ENCODE peak calls at places on chromosomes 6 and 20, in four cellular contexts. P, G, O and Y are unnamed samples.

GRCh38 chr6:85923013-85923430 is 280.3 kb upstream of the SYNCRIP start:
- DNase-seq in P (peak), G (peak), O (peak), Y (peak)

GRCh38 chr6:113876654-113877053 is 19.5 kb downstream of the MARCKS start:
- DNase-seq in P (no peak), G (peak), O (no peak), Y (no peak)

GRCh38 chr6:160102956-160103824 is 18.4 kb upstream of the SLC22A1 start:
- DNase-seq in P (no peak), G (peak), O (peak), Y (peak)

GRCh38 chr6:106747139-106747538 is 117.8 kb downstream of the QRSL1 start:
- DNase-seq in P (no peak), G (no peak), O (no peak), Y (no peak)

GRCh38 chr20:562232-562897 is 18.8 kb upstream of the CSNK2A1 start:
- DNase-seq in P (no peak), G (no peak), O (no peak), Y (no peak)

GRCh38 chr20:25600632-25601031 is 15.3 kb upstream of the NINL start:
- DNase-seq in P (no peak), G (no peak), O (peak), Y (peak)

GRCh38 chr6:72739368-72739779 is 117.5 kb downstream of the KCNQ5 start:
- DNase-seq in P (no peak), G (no peak), O (no peak), Y (no peak)

GRCh38 chr6:87700351-87700728 is 1.7 kb downstream of the AKIRIN2 start:
- DNase-seq in P (no peak), G (no peak), O (no peak), Y (no peak)

GRCh38 chr6:32970413-32971244 is 2.2 kb downstream of the BRD2 start:
- DNase-seq in P (peak), G (peak), O (peak), Y (peak)

GRCh38 chr20:4247898-4248858 is 232.8 kb upstream of the RNF24 start:
- DNase-seq in P (no peak), G (no peak), O (no peak), Y (no peak)

GRCh38 chr20:26208296-26209091 is 511.8 kb upstream of the ZNF337 start:
- DNase-seq in P (no peak), G (no peak), O (peak), Y (peak)

GRCh38 chr20:63330940-63331339 is 30.2 kb downstream of the CHRNA4 start:
- DNase-seq in P (no peak), G (no peak), O (no peak), Y (no peak)

GRCh38 chr6:51843470-51844390 is 243.7 kb downstream of the PKHD1 start:
- DNase-seq in P (no peak), G (no peak), O (no peak), Y (no peak)

GRCh38 chr6:157035576-157035975 is 258.4 kb downstream of the ARID1B start:
- DNase-seq in P (no peak), G (no peak), O (no peak), Y (no peak)

GRCh38 chr6:153058291-153058690 is 55.8 kb upstream of the MTRF1L start:
- DNase-seq in P (no peak), G (peak), O (peak), Y (peak)

GRCh38 chr6:29529956-29530355 is 29.6 kb downstream of the UBD start:
- DNase-seq in P (no peak), G (no peak), O (no peak), Y (no peak)

GRCh38 chr20:54625497-54625896 is 150.1 kb downstream of the DOK5 start:
- DNase-seq in P (no peak), G (no peak), O (no peak), Y (no peak)

GRCh38 chr6:20340056-20340455 is 61.6 kb upstream of the E2F3 start:
- DNase-seq in P (no peak), G (no peak), O (no peak), Y (no peak)

GRCh38 chr20:50415516-50416268 is 94.5 kb upstream of the PTPN1 start:
- DNase-seq in P (peak), G (peak), O (peak), Y (peak)

GRCh38 chr6:128719786-128720185 is 163.2 kb upstream of the LAMA2 start:
- DNase-seq in P (no peak), G (no peak), O (no peak), Y (no peak)

GRCh38 chr20:6519556-6519955 is 247.9 kb upstream of the BMP2 start:
- DNase-seq in P (no peak), G (peak), O (peak), Y (peak)

GRCh38 chr6:12865117-12865516 is 148.6 kb downstream of the PHACTR1 start:
- DNase-seq in P (no peak), G (no peak), O (no peak), Y (no peak)

GRCh38 chr6:14819840-14820420 is 425.9 kb upstream of the JARID2 start:
- DNase-seq in P (no peak), G (no peak), O (no peak), Y (no peak)

GRCh38 chr6:32954983-32955802 is 2.3 kb upstream of the HLA-DMA start:
- DNase-seq in P (no peak), G (no peak), O (no peak), Y (peak)

GRCh38 chr6:125974214-125974866 is 12.0 kb upstream of the TRMT11 start:
- DNase-seq in P (no peak), G (peak), O (peak), Y (peak)

GRCh38 chr6:15355683-15356099 is 109.8 kb downstream of the JARID2 start:
- DNase-seq in P (no peak), G (no peak), O (no peak), Y (peak)

GRCh38 chr6:168514216-168514615 is 73.2 kb downstream of the SMOC2 start:
- DNase-seq in P (peak), G (no peak), O (peak), Y (peak)

GRCh38 chr6:43769526-43770416 is at the start of gene VEGFA:
- DNase-seq in P (peak), G (peak), O (peak), Y (peak)

GRCh38 chr6:27136978-27137814 is 110.3 kb upstream of the PRSS16 start:
- DNase-seq in P (no peak), G (no peak), O (no peak), Y (no peak)

GRCh38 chr6:92647630-92648029 is 771.7 kb downstream of the EPHA7 start:
- DNase-seq in P (no peak), G (no peak), O (peak), Y (peak)

GRCh38 chr6:30685977-30686907 is at the start of gene PPP1R18:
- DNase-seq in P (peak), G (peak), O (no peak), Y (peak)

GRCh38 chr6:30689022-30689865 is 1.5 kb downstream of the NRM start:
- DNase-seq in P (no peak), G (no peak), O (no peak), Y (no peak)

GRCh38 chr6:30688569-30688968 is 2.1 kb upstream of the PPP1R18 start:
- DNase-seq in P (no peak), G (no peak), O (no peak), Y (no peak)

GRCh38 chr6:30686908-30687658 is 638 bp upstream of the PPP1R18 start:
- DNase-seq in P (peak), G (peak), O (peak), Y (peak)

GRCh38 chr6:30687659-30688431 is 1.4 kb upstream of the PPP1R18 start:
- DNase-seq in P (peak), G (peak), O (peak), Y (peak)
- TF ChIP-seq CTCF in P (no peak), G (peak), O (peak), Y (peak)

DNA sequence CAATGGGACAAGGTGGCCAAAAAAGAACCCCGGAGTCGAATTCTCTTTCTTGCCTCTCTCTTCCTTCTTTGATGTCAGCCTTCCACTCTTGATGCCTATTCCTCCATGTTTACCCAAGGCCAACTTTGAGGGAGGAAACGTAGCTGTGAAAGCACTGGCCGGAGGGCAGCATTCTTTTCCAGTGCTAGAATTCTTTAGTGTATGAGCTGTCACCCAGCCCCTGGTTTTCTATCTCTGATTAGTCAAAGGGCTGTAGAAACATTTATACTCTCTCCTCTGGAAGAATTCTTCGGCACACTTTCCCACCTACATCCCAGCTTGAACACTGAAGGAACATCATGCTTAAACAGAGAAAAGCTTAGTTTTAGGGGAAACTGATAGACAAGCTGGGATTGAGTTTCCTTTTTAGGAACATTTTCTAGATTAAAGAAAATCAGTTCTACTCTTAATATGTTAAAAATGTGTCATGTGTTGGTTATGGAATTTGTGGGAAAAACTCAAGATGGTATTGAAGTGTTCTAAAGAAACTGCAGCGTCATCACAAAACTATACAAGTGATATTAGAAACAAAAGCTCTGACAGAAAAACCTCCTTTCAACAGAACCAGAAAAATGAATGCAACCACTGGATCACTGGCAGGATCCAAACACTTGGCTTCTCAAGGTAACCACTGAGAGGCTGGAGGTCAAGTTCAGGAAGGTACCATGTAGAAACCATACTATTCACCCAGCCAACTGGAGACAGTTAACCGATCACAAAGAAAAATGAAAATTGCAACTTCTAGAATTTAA is 20.7 kb upstream of the UTRN start:
- DNase-seq in P (peak), G (peak), O (peak), Y (peak)
- H3K4me3 ChIP-seq in P (no peak), G (no peak), O (no peak), Y (no peak)

GRCh38 chr6:1894954-1895353 is 285.2 kb downstream of the FOXC1 start:
- DNase-seq in P (no peak), G (peak), O (peak), Y (no peak)

GRCh38 chr6:1890987-1891386 is 281.3 kb downstream of the FOXC1 start:
- DNase-seq in P (no peak), G (no peak), O (no peak), Y (no peak)

GRCh38 chr6:1895721-1896120 is 286.0 kb downstream of the FOXC1 start:
- DNase-seq in P (no peak), G (peak), O (peak), Y (peak)

GRCh38 chr6:1892716-1893115 is 283.0 kb downstream of the FOXC1 start:
- DNase-seq in P (no peak), G (no peak), O (no peak), Y (no peak)

DNA sequence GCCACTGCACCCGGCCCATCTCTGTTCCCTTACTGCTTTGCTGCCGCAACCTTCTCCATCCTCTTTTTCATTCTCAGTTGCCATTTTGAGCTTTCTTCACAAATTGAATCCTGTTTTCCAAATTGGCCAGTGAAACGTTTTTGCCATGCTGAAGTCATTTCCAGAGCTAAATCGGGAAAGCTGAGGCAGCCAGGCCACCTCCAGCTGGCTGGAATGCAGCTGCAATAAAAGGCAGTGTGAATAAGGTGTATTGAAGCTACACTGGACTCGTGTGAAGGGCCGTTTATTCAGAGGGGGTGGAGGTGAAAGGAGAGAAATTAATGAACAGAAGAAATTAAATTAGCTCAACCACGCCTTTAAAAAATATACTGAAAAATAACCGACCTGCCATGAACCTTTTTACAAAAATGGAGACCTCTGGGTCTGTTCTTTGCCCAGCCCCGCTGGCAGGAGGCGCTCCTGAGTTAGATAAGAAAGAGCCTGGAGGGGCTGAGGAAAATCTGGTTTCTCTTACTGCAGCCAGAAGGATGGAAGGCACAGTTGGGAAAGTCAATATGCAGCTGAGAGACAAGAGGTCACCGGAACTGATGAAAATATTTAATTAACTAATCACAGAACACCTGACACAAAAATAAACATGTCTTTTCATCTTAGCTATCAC is 283.9 kb downstream of the FOXC1 start:
- DNase-seq in P (no peak), G (no peak), O (no peak), Y (peak)
- TF ChIP-seq CTCF in P (no peak), G (peak), O (no peak), Y (peak)

GRCh38 chr6:112745765-112746164 is 398.6 kb downstream of the RFPL4B start:
- DNase-seq in P (no peak), G (no peak), O (no peak), Y (no peak)
- H3K4me3 ChIP-seq in P (no peak), G (no peak), O (no peak), Y (no peak)

GRCh38 chr6:36443951-36444428 is 1.2 kb downstream of the KCTD20 start:
- DNase-seq in P (no peak), G (peak), O (no peak), Y (peak)
- TF ChIP-seq CTCF in P (no peak), G (no peak), O (no peak), Y (peak)

DNA sequence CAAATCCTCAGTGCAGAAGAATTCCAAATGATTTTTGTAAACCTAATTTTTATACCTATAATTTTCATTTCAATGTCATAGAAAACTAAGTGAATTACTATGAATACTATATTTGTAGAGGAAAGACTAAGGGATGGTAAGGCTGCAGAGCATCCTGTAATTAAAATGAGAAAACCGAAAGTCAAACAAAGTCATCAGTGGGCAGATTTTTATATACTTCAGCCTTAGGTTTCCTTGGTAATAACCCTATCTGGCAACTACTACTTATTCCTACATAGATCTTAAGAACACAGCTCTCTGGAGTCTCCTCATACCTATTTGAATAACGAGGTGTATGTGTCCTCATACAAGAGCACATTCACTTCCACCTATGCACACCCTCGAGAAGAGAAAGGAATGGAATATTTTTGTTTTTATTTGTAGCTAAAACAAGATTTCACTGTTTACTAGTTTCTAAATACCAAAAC is 117.9 kb upstream of the SGK1 start:
- DNase-seq in P (no peak), G (no peak), O (no peak), Y (no peak)
- H3K4me3 ChIP-seq in P (no peak), G (no peak), O (no peak), Y (peak)

GRCh38 chr20:31608256-31608980 is 3.3 kb downstream of the ID1 start:
- DNase-seq in P (peak), G (peak), O (peak), Y (peak)

GRCh38 chr20:31607640-31608255 is 2.7 kb downstream of the ID1 start:
- DNase-seq in P (no peak), G (peak), O (peak), Y (peak)

GRCh38 chr20:31606678-31606927 is 1.5 kb downstream of the ID1 start:
- DNase-seq in P (no peak), G (no peak), O (no peak), Y (no peak)

GRCh38 chr20:31605902-31606677 is 1.0 kb downstream of the ID1 start:
- DNase-seq in P (peak), G (peak), O (peak), Y (peak)

DNA sequence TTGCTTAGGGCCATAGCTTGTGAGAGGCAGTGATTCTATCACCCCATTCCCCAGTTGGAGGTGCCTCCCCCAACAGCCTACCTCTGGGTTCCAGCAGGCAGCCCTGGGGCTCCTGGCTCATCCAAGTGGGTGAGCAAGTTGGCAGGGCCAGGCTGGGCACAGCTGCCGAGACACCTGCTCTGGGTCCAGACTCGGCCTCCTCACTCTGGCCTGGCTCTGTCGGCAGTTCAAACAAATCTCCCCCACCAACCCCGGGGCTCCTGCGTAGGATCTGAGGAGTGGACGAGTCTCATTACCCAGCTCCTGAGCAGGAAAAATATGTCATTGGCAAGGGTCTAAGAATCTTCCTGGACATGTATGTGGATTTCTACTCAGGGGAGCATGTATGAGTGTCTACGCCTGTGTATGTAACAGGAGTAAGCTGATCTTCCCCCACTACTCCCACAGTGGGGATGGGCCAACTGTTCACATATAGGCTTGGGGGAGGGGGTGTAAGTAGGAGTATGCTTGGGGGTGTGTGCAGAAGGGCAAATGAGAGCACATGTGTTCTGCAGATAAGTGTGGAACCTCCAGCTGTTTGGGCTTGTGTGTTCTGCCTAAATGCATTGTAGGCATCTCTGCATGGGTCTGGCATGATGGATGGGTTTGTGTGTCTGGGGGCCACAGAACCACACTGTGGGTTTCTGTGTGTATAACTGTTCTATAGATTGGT is 2.0 kb downstream of the ID1 start:
- DNase-seq in P (no peak), G (peak), O (peak), Y (peak)
- TF ChIP-seq CTCF in P (no peak), G (no peak), O (no peak), Y (no peak)